ENCODE peak calls at places on chromosomes 16 and 17, in six cellular contexts. Q is mucosa of descending colon, D is body of pancreas, N is colonic mucosa, V is fibroblast of lung, W is IMR-90. L is an unnamed sample. For H3K9me3, the result is how much of the 10 kb centered on the place peaks cover.

GRCh38 chr16:30637952-30638351 is 12.8 kb upstream of the PRR14 start:
- DNase-seq in Q (no peak), D (no peak), N (no peak), V (peak), W (peak), L (peak)

GRCh38 chr16:5024632-5025031 is 9.1 kb downstream of the NAGPA start:
- DNase-seq in Q (no peak), D (peak), N (peak), V (peak), W (no peak), L (no peak)

GRCh38 chr16:57899771-57900661 is 70.9 kb downstream of the CNGB1 start:
- DNase-seq in Q (peak), D (peak), N (peak), V (peak), W (peak), L (peak)

GRCh38 chr17:49021095-49021767 is 24.0 kb downstream of the IGF2BP1 start:
- DNase-seq in Q (no peak), D (no peak), N (no peak), V (peak), W (peak), L (no peak)

GRCh38 chr17:39062846-39063680 is 88.4 kb downstream of the PLXDC1 start:
- DNase-seq in Q (no peak), D (no peak), N (no peak), V (peak), W (peak), L (peak)

GRCh38 chr17:17073006-17073626 is 30.9 kb downstream of the MPRIP start:
- DNase-seq in Q (peak), D (peak), N (no peak), V (no peak), W (no peak), L (no peak)

GRCh38 chr17:28912281-28912937 is 9.5 kb upstream of the DHRS13 start:
- DNase-seq in Q (peak), D (no peak), N (peak), V (no peak), W (no peak), L (no peak)

GRCh38 chr16:22659933-22660332 is 149.2 kb downstream of the NPIPB5 start:
- DNase-seq in Q (no peak), D (no peak), N (peak), V (no peak), W (no peak), L (no peak)

GRCh38 chr17:6654816-6655731 is 3.5 kb downstream of the C17orf100 start:
- DNase-seq in Q (peak), D (peak), N (peak), V (peak), W (no peak), L (no peak)

GRCh38 chr17:8925808-8926207 is 39.7 kb downstream of the PIK3R5 start:
- DNase-seq in Q (no peak), D (no peak), N (no peak), V (no peak), W (no peak), L (no peak)

GRCh38 chr17:8928347-8928746 is 37.2 kb downstream of the PIK3R5 start:
- DNase-seq in Q (no peak), D (no peak), N (no peak), V (no peak), W (no peak), L (no peak)

GRCh38 chr17:8924595-8924994 is 40.9 kb downstream of the PIK3R5 start:
- DNase-seq in Q (no peak), D (no peak), N (no peak), V (no peak), W (no peak), L (no peak)

GRCh38 chr17:8925141-8925540 is 40.4 kb downstream of the PIK3R5 start:
- DNase-seq in Q (no peak), D (no peak), N (no peak), V (no peak), W (no peak), L (no peak)

GRCh38 chr17:8927395-8927794 is 38.1 kb downstream of the PIK3R5 start:
- DNase-seq in Q (no peak), D (no peak), N (no peak), V (no peak), W (no peak), L (no peak)
- H3K9me3 ChIP-seq in Q (under half), D (under half), N (under half), V (under half), W (under half), L (under half)

DNA sequence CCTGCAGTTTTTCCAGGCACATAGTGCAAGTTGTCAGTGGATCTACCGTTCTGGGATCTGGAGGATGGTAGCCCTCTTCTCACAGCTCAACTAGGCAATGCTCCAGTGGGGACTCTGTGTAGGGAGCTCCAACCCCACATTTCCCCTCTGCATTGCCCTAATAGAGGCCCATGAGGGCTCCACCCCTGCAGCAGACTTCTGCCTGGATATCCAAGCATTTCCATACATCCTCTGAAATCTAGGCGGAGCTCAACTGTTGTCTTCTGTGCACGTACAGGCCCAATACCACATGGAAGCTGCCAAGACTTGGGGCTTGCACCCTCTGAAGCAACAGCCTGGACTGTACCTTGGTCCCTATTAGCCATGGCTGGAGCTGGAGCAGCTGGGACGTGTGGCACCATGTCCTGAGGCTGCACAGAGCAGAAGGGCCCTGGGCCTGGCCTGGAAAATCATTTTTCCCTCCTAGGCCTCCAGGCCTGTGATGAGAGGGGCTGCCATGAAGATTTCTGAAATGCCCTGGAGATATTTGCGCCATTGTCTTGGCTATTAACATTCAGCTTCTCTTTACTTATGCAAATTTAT is 10.9 kb upstream of the MILR1 start:
- DNase-seq in Q (no peak), D (no peak), N (no peak), V (no peak), W (no peak), L (no peak)
- H3K9me3 ChIP-seq in Q (under half), D (under half), N (under half), V (under half), W (under half), L (under half)

GRCh38 chr16:35792516-35793285 is 2333.3 kb downstream of the TP53TG3F start:
- DNase-seq in Q (no peak), D (no peak), N (no peak), V (no peak), W (no peak), L (no peak)
- H3K9me3 ChIP-seq in Q (half or more), D (under half), N (under half), V (under half), W (under half), L (under half)

DNA sequence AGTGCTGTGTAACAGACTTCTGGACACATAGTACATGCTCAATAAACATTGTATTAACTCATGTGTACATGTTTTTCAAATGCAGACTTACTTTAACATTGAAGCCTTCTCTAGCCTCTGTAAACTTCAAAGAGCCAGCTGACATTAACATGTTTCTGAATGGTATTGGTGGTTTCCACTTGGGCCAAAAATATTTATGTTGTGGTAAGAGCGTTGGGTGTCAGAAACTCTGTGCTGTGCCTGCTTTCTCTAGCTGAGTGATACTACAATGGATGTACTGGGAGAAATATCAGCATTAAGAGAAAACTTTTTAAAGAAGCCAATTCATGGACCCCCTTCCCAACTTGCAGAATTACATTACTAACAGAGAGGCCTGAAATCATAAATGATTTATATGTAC is 1951.7 kb downstream of the TP53TG3F start:
- DNase-seq in Q (no peak), D (no peak), N (no peak), V (no peak), W (no peak), L (no peak)
- H3K9me3 ChIP-seq in Q (half or more), D (under half), N (under half), V (under half), W (under half), L (under half)

L was measured in MG63.